ENCODE peak calls at places on chromosomes 16 and 17, in ten cellular contexts. T is breast epithelium; W is body of pancreas; N is activated gamma-delta T cell treated with anti-CD3 and anti-CD28 coated beads, Interleukin-2, amount 50 U/mL, for 16 hours; V is NCI-H82; H is LoVo; D is psoas muscle; B is hepatic stellate cell; G is LHCN-M2; S is stimulated activated CD4-positive, alpha-beta T cell treated with anti-CD3 and anti-CD28 coated beads, Interleukin-1b, Interleukin-23, amount 100 ng/mL, for 24 hours. E is an unnamed sample.

GRCh38 chr16:66058181-66058580 is 308.3 kb upstream of the CDH5 start:
- DNase-seq in H (no peak), T (no peak), D (no peak), B (no peak), G (no peak), V (no peak), W (no peak), N (no peak), S (no peak), E (no peak)

GRCh38 chr17:30244853-30245385 is 9.4 kb upstream of the SLC6A4 start:
- DNase-seq in B (peak), D (no peak), N (no peak), T (no peak), W (no peak), S (no peak), G (peak), V (no peak), H (no peak), E (no peak)

GRCh38 chr16:21159281-21159951 is 942 bp downstream of the LDAF1 start:
- DNase-seq in B (no peak), N (no peak), G (no peak), T (peak), D (peak), V (peak), W (peak), S (no peak), H (no peak), E (peak)

GRCh38 chr17:2755941-2756724 is 6.7 kb upstream of the CCDC92B start:
- DNase-seq in B (no peak), V (peak), G (no peak), S (no peak), W (no peak), H (no peak), N (no peak), T (no peak), D (no peak), E (no peak)

GRCh38 chr17:57045868-57046671 is 39.0 kb upstream of the AKAP1 start:
- DNase-seq in V (peak), G (peak), T (no peak), S (peak), D (peak), H (no peak), N (peak), B (no peak), W (no peak), E (peak)

GRCh38 chr17:6365187-6365943 is 69.6 kb downstream of the AIPL1 start:
- DNase-seq in N (no peak), V (no peak), T (no peak), W (no peak), S (no peak), D (no peak), H (no peak), B (no peak), G (no peak), E (no peak)

GRCh38 chr17:46772879-46773620 is 45.4 kb downstream of the WNT3 start:
- DNase-seq in H (no peak), T (no peak), D (no peak), G (no peak), V (no peak), S (no peak), W (no peak), N (no peak), B (no peak), E (no peak)

GRCh38 chr17:33452797-33453196 is 159.7 kb upstream of the ASIC2 start:
- DNase-seq in V (no peak), H (no peak), G (no peak), T (no peak), S (no peak), W (no peak), B (no peak), N (no peak), D (no peak), E (no peak)

GRCh38 chr16:67260426-67261063 is 11.8 kb downstream of the SLC9A5 start:
- DNase-seq in W (no peak), T (no peak), B (peak), D (peak), N (no peak), S (no peak), V (peak), H (no peak), G (peak), E (peak)

GRCh38 chr17:33492731-33493260 is 199.7 kb upstream of the ASIC2 start:
- DNase-seq in D (no peak), G (no peak), H (no peak), N (no peak), S (no peak), W (no peak), B (no peak), T (no peak), V (no peak), E (no peak)

GRCh38 chr17:43560461-43561427 is 14.6 kb upstream of the ETV4 start:
- DNase-seq in G (no peak), S (no peak), D (no peak), V (no peak), N (no peak), T (no peak), H (no peak), B (no peak), W (no peak), E (no peak)

GRCh38 chr17:81513669-81514484 is 1.3 kb upstream of the ACTG1 start:
- DNase-seq in S (no peak), V (peak), G (peak), D (peak), H (peak), T (peak), B (peak), N (no peak), W (peak), E (peak)

GRCh38 chr17:39737761-39738567 is at the start of gene GRB7:
- DNase-seq in G (no peak), S (no peak), D (no peak), T (peak), B (peak), N (no peak), V (no peak), W (peak), H (peak), E (no peak)

GRCh38 chr17:80270104-80270503 is 9.5 kb downstream of the RNF213 start:
- DNase-seq in N (no peak), W (no peak), T (no peak), D (no peak), H (no peak), S (no peak), B (no peak), V (peak), G (no peak), E (no peak)

GRCh38 chr16:77213542-77214108 is 14.4 kb downstream of the SYCE1L start:
- DNase-seq in B (peak), W (no peak), T (peak), H (peak), V (no peak), G (peak), N (no peak), S (no peak), D (no peak), E (no peak)

GRCh38 chr17:48903401-48903800 is 4.8 kb upstream of the UBE2Z start:
- DNase-seq in G (no peak), V (no peak), H (no peak), N (no peak), S (no peak), T (no peak), D (no peak), W (no peak), B (no peak), E (no peak)

GRCh38 chr17:6712058-6712853 is 913 bp downstream of the SLC13A5 start:
- DNase-seq in T (peak), W (no peak), N (no peak), B (peak), G (no peak), S (no peak), D (no peak), H (no peak), V (peak), E (no peak)

GRCh38 chr16:20865420-20866126 is 34.6 kb downstream of the DCUN1D3 start:
- DNase-seq in N (no peak), V (peak), W (no peak), B (peak), D (no peak), T (no peak), H (peak), G (peak), S (no peak), E (no peak)

GRCh38 chr17:8572767-8573166 is 57.8 kb downstream of the MYH10 start:
- DNase-seq in S (no peak), H (no peak), B (no peak), G (no peak), N (no peak), W (no peak), V (no peak), D (no peak), T (no peak), E (no peak)

GRCh38 chr16:24848065-24848464 is 2.3 kb downstream of the SLC5A11 start:
- DNase-seq in N (no peak), G (peak), T (no peak), W (no peak), S (no peak), H (no peak), D (no peak), V (no peak), B (peak), E (no peak)

GRCh38 chr17:78356163-78356713 is 3.6 kb downstream of the SOCS3 start:
- DNase-seq in B (no peak), N (peak), G (no peak), V (peak), H (no peak), S (peak), D (no peak), W (no peak), T (no peak), E (no peak)

E was measured in aorta.